ENCODE peak calls at places on chromosomes 5 and 9, in eight cellular contexts. N is hepatocyte, P is lower lobe of right lung, T is brain microvascular endothelial cell, S is cardiac muscle cell, H is OCI-LY7, V is RWPE2, B is breast epithelium. X is an unnamed sample.

GRCh38 chr5:155605898-155606297 is 592.3 kb downstream of the KIF4B start:
- DNase-seq in H (no peak), T (no peak), S (no peak), P (no peak), V (no peak), B (no peak), N (no peak), X (no peak)

GRCh38 chr5:149212203-149212951 is 59.3 kb upstream of the AFAP1L1 start:
- DNase-seq in S (no peak), N (peak), B (no peak), V (no peak), P (no peak), H (no peak), T (peak), X (no peak)

GRCh38 chr9:127399736-127400269 is 2.8 kb downstream of the SLC2A8 start:
- DNase-seq in P (no peak), N (no peak), S (no peak), B (no peak), T (no peak), H (no peak), V (no peak), X (no peak)

GRCh38 chr5:2303391-2304100 is 420.8 kb upstream of the IRX4 start:
- DNase-seq in V (no peak), H (no peak), N (no peak), S (no peak), T (no peak), B (peak), P (no peak), X (no peak)

GRCh38 chr5:8897316-8897715 is 648.6 kb downstream of the SEMA5A start:
- DNase-seq in T (no peak), P (no peak), N (no peak), V (no peak), S (no peak), B (no peak), H (no peak), X (no peak)

GRCh38 chr5:14250094-14250777 is 107.1 kb downstream of the TRIO start:
- DNase-seq in S (no peak), P (peak), V (no peak), T (peak), B (peak), N (peak), H (no peak), X (no peak)

GRCh38 chr9:15400281-15400941 is 22.3 kb upstream of the SNAPC3 start:
- DNase-seq in N (no peak), V (no peak), T (peak), P (no peak), H (no peak), S (no peak), B (no peak), X (no peak)

GRCh38 chr5:1216918-1217295 is 8.3 kb upstream of the SLC6A18 start:
- DNase-seq in P (no peak), T (no peak), S (no peak), V (no peak), N (no peak), H (no peak), B (no peak), X (no peak)

GRCh38 chr5:14326035-14326909 is 183.1 kb downstream of the TRIO start:
- DNase-seq in N (peak), T (no peak), S (peak), P (no peak), H (no peak), B (no peak), V (no peak), X (no peak)

GRCh38 chr5:100119903-100120302 is 415.3 kb upstream of the FAM174A start:
- DNase-seq in P (no peak), S (no peak), N (no peak), V (no peak), T (no peak), H (no peak), B (no peak), X (no peak)

GRCh38 chr5:41281215-41281810 is 68.0 kb upstream of the C6 start:
- DNase-seq in H (no peak), T (no peak), P (no peak), V (no peak), N (no peak), B (no peak), S (no peak), X (no peak)

GRCh38 chr5:174903333-174903732 is 179.0 kb downstream of the MSX2 start:
- DNase-seq in B (no peak), H (no peak), N (no peak), V (no peak), P (no peak), S (no peak), T (no peak), X (no peak)

DNA sequence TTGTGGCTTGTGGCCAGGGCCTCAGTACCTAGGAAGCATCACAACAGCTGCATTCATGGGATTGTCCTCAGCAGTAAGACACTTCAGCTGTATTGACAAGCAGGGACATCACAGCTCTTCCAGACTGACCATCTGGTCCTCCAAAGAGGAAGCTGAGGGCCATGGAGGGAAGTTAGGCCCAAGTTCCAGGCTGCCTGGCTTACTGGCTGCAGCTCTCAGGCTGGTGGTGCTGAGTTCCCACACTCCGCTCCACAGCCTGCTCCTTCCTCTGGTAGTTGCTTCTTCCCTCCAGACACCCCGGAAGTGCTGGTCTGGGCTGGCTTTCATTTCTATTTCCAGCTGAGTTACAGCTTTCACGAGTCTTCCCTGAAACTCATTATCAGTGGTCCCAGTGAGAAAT is 5.7 kb upstream of the STING1 start:
- DNase-seq in B (no peak), S (no peak), T (no peak), P (peak), V (no peak), H (no peak), N (no peak), X (no peak)
- TF ChIP-seq CTCF in B (no peak), S (no peak), T (no peak), P (no peak), V (no peak), H (no peak), N (no peak), X (no peak)

DNA sequence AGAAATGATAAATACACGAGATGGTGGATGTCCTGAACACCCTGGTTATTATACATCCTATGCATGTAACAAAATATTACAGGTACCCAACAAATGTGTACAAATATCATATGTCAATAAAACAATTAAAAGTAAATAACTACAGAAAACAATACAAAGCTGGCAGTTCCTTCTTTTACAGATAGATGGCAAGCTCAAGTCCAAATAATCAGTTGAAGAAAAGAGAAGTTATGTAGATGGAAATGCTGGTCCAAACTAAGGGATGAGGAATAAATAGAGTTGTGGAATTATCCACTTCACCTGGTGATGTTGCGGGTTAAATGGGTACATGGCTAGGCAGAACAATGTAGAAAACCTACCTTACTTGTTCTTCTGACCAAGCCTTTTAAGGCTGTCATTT is 79.4 kb downstream of the PALM2AKAP2 start:
- DNase-seq in V (no peak), P (no peak), N (no peak), B (no peak), H (no peak), S (no peak), T (no peak), X (no peak)
- H3K27ac ChIP-seq in V (no peak), P (no peak), N (no peak), B (no peak), H (no peak), S (no peak), T (no peak), X (no peak)

GRCh38 chr5:133952729-133953567 is 15.5 kb downstream of the C5orf15 start:
- DNase-seq in T (peak), H (no peak), B (no peak), P (no peak), V (no peak), N (no peak), S (no peak), X (peak)
- H3K4me3 ChIP-seq in T (no peak), H (no peak), B (no peak), P (no peak), V (no peak), N (no peak), S (no peak), X (no peak)

GRCh38 chr9:133118179-133118520 is 2.9 kb downstream of the RALGDS start:
- DNase-seq in S (no peak), T (no peak), B (no peak), N (no peak), H (no peak), V (no peak), P (no peak), X (no peak)

GRCh38 chr9:133119039-133119438 is 2.0 kb downstream of the RALGDS start:
- DNase-seq in B (no peak), S (no peak), T (no peak), N (no peak), P (peak), H (no peak), V (no peak), X (no peak)

GRCh38 chr9:133118568-133118967 is 2.5 kb downstream of the RALGDS start:
- DNase-seq in V (no peak), N (no peak), H (no peak), T (no peak), P (peak), S (no peak), B (no peak), X (no peak)

GRCh38 chr9:133116346-133117231 is 4.5 kb downstream of the RALGDS start:
- DNase-seq in T (no peak), S (no peak), N (no peak), P (peak), B (no peak), H (no peak), V (no peak), X (no peak)

GRCh38 chr9:133117271-133118178 is 3.5 kb downstream of the RALGDS start:
- DNase-seq in P (peak), T (no peak), H (no peak), S (no peak), N (no peak), B (no peak), V (no peak), X (no peak)
- TF ChIP-seq CTCF in P (no peak), T (no peak), H (no peak), S (no peak), N (no peak), B (peak), V (no peak), X (peak)

GRCh38 chr5:61307611-61308010 is 24.4 kb upstream of the ZSWIM6 start:
- DNase-seq in V (no peak), N (no peak), T (no peak), B (no peak), S (no peak), H (no peak), P (no peak), X (no peak)
- H3K27ac ChIP-seq in V (peak), N (peak), T (no peak), B (no peak), S (no peak), H (no peak), P (no peak), X (no peak)